ENCODE peak calls at places on chromosome 18, in five cellular contexts. One of them, this sample, is unnamed. For H3K4me1, the result is how much of the 10 kb centered on the place peaks cover.

GRCh38 chr18:11714244-11714918 is 25.3 kb downstream of the GNAL start:
- DNase-seq in cardiac muscle cell: no peak
- DNase-seq in mesendoderm: peak
- DNase-seq in adrenal gland: no peak
- DNase-seq in fibroblast of lung: no peak
- DNase-seq in this sample: no peak

GRCh38 chr18:45967007-45967706 is at the start of gene EPG5:
- DNase-seq in cardiac muscle cell: peak
- DNase-seq in mesendoderm: peak
- DNase-seq in adrenal gland: peak
- DNase-seq in fibroblast of lung: peak
- DNase-seq in this sample: peak

GRCh38 chr18:13321923-13322322 is 103.4 kb downstream of the LDLRAD4 start:
- DNase-seq in cardiac muscle cell: peak
- DNase-seq in mesendoderm: no peak
- DNase-seq in adrenal gland: no peak
- DNase-seq in fibroblast of lung: peak
- DNase-seq in this sample: no peak

GRCh38 chr18:61943175-61943964 is 50.6 kb upstream of the RNF152 start:
- DNase-seq in cardiac muscle cell: no peak
- DNase-seq in mesendoderm: no peak
- DNase-seq in adrenal gland: no peak
- DNase-seq in fibroblast of lung: no peak
- DNase-seq in this sample: no peak

GRCh38 chr18:50663626-50664441 is 103.9 kb downstream of the MAPK4 start:
- DNase-seq in cardiac muscle cell: no peak
- DNase-seq in mesendoderm: no peak
- DNase-seq in adrenal gland: no peak
- DNase-seq in fibroblast of lung: no peak
- DNase-seq in this sample: no peak

GRCh38 chr18:62324917-62325805 is at the start of gene TNFRSF11A:
- DNase-seq in cardiac muscle cell: no peak
- DNase-seq in mesendoderm: peak
- DNase-seq in adrenal gland: no peak
- DNase-seq in fibroblast of lung: no peak
- DNase-seq in this sample: peak

GRCh38 chr18:37395631-37396030 is 170.0 kb downstream of the CELF4 start:
- DNase-seq in cardiac muscle cell: no peak
- DNase-seq in mesendoderm: no peak
- DNase-seq in adrenal gland: no peak
- DNase-seq in fibroblast of lung: no peak
- DNase-seq in this sample: no peak

GRCh38 chr18:21656402-21656801 is 44.3 kb downstream of the SNRPD1 start:
- DNase-seq in cardiac muscle cell: peak
- DNase-seq in mesendoderm: no peak
- DNase-seq in adrenal gland: no peak
- DNase-seq in fibroblast of lung: peak
- DNase-seq in this sample: no peak

GRCh38 chr18:58649966-58650816 is 21.1 kb upstream of the MALT1 start:
- DNase-seq in cardiac muscle cell: no peak
- DNase-seq in mesendoderm: no peak
- DNase-seq in adrenal gland: no peak
- DNase-seq in fibroblast of lung: no peak
- DNase-seq in this sample: peak

GRCh38 chr18:23722646-23723045 is 33.4 kb downstream of the LAMA3 start:
- DNase-seq in cardiac muscle cell: peak
- DNase-seq in mesendoderm: no peak
- DNase-seq in adrenal gland: no peak
- DNase-seq in fibroblast of lung: no peak
- DNase-seq in this sample: no peak

GRCh38 chr18:1094408-1094807 is 189.7 kb downstream of the ADCYAP1 start:
- DNase-seq in cardiac muscle cell: peak
- DNase-seq in mesendoderm: no peak
- DNase-seq in adrenal gland: no peak
- DNase-seq in fibroblast of lung: no peak
- DNase-seq in this sample: no peak

GRCh38 chr18:63291278-63291677 is 28.3 kb downstream of the BCL2 start:
- DNase-seq in cardiac muscle cell: no peak
- DNase-seq in mesendoderm: no peak
- DNase-seq in adrenal gland: no peak
- DNase-seq in fibroblast of lung: no peak
- DNase-seq in this sample: no peak

GRCh38 chr18:63376493-63377053 is 9.6 kb upstream of the KDSR start:
- DNase-seq in cardiac muscle cell: peak
- DNase-seq in mesendoderm: no peak
- DNase-seq in adrenal gland: no peak
- DNase-seq in fibroblast of lung: peak
- DNase-seq in this sample: no peak

GRCh38 chr18:26470011-26470637 is 78.2 kb downstream of the KCTD1 start:
- DNase-seq in cardiac muscle cell: no peak
- DNase-seq in mesendoderm: no peak
- DNase-seq in adrenal gland: no peak
- DNase-seq in fibroblast of lung: peak
- DNase-seq in this sample: no peak

GRCh38 chr18:13382990-13383821 is 164.6 kb downstream of the LDLRAD4 start:
- DNase-seq in cardiac muscle cell: no peak
- DNase-seq in mesendoderm: no peak
- DNase-seq in adrenal gland: no peak
- DNase-seq in fibroblast of lung: no peak
- DNase-seq in this sample: no peak

GRCh38 chr18:21191596-21192307 is 50.3 kb upstream of the GREB1L start:
- DNase-seq in cardiac muscle cell: peak
- DNase-seq in mesendoderm: peak
- DNase-seq in adrenal gland: peak
- DNase-seq in fibroblast of lung: peak
- DNase-seq in this sample: no peak

GRCh38 chr18:44682181-44682870 is 1.6 kb downstream of the SETBP1 start:
- DNase-seq in cardiac muscle cell: no peak
- DNase-seq in mesendoderm: peak
- DNase-seq in adrenal gland: no peak
- DNase-seq in fibroblast of lung: no peak
- DNase-seq in this sample: no peak

GRCh38 chr18:44683566-44683965 is 2.9 kb downstream of the SETBP1 start:
- DNase-seq in cardiac muscle cell: no peak
- DNase-seq in mesendoderm: no peak
- DNase-seq in adrenal gland: no peak
- DNase-seq in fibroblast of lung: no peak
- DNase-seq in this sample: no peak

GRCh38 chr18:44681039-44681595 is 429 bp downstream of the SETBP1 start:
- DNase-seq in cardiac muscle cell: no peak
- DNase-seq in mesendoderm: no peak
- DNase-seq in adrenal gland: no peak
- DNase-seq in fibroblast of lung: peak
- DNase-seq in this sample: no peak

GRCh38 chr18:44681611-44682010 is 923 bp downstream of the SETBP1 start:
- DNase-seq in cardiac muscle cell: no peak
- DNase-seq in mesendoderm: no peak
- DNase-seq in adrenal gland: no peak
- DNase-seq in fibroblast of lung: no peak
- DNase-seq in this sample: no peak

DNA sequence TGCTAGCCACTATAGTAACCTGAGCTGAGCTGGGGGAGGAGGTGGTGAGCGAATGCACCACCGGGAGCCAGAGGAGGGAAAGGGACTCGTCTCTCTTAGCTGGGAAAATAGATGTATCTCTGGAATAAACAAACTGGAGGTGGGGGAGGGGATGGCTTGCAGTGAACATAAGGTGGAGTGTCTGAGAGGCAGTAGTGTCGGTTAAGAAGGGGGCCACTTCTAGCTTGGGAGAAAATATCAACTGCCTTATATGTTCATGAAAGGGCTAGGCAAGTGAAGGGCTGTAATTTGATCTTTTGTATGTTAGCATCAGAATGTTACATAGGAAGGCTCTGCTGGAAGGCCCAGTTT is 2.2 kb downstream of the SETBP1 start:
- DNase-seq in cardiac muscle cell: no peak
- DNase-seq in mesendoderm: peak
- DNase-seq in adrenal gland: no peak
- DNase-seq in fibroblast of lung: peak
- DNase-seq in this sample: no peak
- H3K27ac ChIP-seq in cardiac muscle cell: peak
- H3K27ac ChIP-seq in mesendoderm: peak
- H3K27ac ChIP-seq in adrenal gland: no peak
- H3K27ac ChIP-seq in fibroblast of lung: no peak
- H3K27ac ChIP-seq in this sample: no peak

DNA sequence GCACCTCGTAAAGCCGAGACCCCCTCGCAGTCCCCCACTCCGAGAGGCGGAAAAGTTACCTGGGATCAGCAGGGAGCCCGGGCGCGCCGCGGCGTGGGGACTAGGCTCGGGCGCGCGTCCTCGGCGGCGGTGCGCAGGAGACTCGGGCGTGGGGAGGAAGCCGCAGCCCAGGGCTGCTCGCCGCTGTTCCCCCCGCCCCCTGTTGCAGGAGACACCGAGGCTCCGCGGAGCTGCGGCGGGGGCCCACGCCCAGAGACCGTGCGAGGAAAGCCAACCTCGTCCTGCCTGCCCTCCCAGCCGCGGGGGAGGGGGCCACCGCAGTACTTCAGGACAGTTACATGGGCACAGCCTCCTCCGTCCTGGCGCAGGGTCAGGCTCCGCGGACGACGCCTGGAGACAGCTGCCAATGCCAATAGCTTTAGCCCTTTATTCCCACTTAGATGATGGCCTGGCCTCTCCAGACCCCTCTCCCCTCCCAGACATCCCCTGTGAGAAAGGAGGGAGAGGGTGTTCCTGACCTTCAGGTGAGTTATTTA is at the start of gene EPB41L3:
- DNase-seq in cardiac muscle cell: peak
- DNase-seq in mesendoderm: peak
- DNase-seq in adrenal gland: peak
- DNase-seq in fibroblast of lung: peak
- DNase-seq in this sample: peak
- H3K4me3 ChIP-seq in cardiac muscle cell: peak
- H3K4me3 ChIP-seq in mesendoderm: peak
- H3K4me3 ChIP-seq in adrenal gland: peak
- H3K4me3 ChIP-seq in fibroblast of lung: peak
- H3K4me3 ChIP-seq in this sample: no peak

DNA sequence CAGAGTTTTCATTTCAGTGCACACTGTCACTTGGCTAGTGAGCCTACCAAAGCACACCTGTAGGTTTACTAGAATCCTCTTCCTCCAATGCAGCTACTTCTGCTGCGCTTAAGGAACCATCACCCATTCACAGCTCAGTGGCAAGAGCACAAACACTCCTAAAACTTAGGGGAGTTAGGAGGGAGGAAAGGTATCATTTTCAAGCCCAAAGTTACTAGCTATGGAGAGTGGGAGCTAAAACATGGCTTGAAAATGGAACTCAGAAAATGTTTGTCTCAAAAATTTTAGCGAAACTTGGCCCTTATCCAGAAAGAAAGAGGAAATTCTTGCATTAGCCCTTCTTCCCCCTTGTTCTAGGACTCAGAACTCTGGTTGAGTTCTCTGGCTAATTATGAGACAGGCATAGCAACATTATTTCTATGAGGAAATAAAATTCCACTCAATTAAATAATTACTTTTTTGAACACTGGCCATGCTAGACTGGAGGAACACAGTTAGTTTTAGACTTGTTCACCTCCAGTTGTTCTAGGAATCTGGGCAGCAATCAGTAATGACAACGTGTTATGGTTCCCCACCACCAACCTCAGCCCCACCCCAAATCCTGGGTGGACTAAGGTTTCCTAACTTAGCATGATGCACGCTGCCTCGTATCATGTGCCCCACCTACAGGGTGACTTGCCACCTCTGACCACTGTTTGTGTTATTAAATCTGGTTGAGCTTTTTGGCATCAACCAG is 32.9 kb downstream of the LPIN2 start:
- DNase-seq in cardiac muscle cell: peak
- DNase-seq in mesendoderm: no peak
- DNase-seq in adrenal gland: no peak
- DNase-seq in fibroblast of lung: no peak
- DNase-seq in this sample: peak
- H3K4me1 ChIP-seq in cardiac muscle cell: under half
- H3K4me1 ChIP-seq in mesendoderm: under half
- H3K4me1 ChIP-seq in adrenal gland: half or more
- H3K4me1 ChIP-seq in fibroblast of lung: under half
- H3K4me1 ChIP-seq in this sample: half or more

GRCh38 chr18:76708036-76708726 is 114.2 kb upstream of the ZNF236 start:
- DNase-seq in cardiac muscle cell: no peak
- DNase-seq in mesendoderm: no peak
- DNase-seq in adrenal gland: no peak
- DNase-seq in fibroblast of lung: no peak
- DNase-seq in this sample: no peak

GRCh38 chr18:76707534-76707933 is 114.8 kb upstream of the ZNF236 start:
- DNase-seq in cardiac muscle cell: no peak
- DNase-seq in mesendoderm: no peak
- DNase-seq in adrenal gland: no peak
- DNase-seq in fibroblast of lung: peak
- DNase-seq in this sample: no peak

GRCh38 chr18:76708727-76709353 is 113.5 kb upstream of the ZNF236 start:
- DNase-seq in cardiac muscle cell: no peak
- DNase-seq in mesendoderm: no peak
- DNase-seq in adrenal gland: no peak
- DNase-seq in fibroblast of lung: no peak
- DNase-seq in this sample: no peak

GRCh38 chr18:76710646-76711520 is 111.5 kb upstream of the ZNF236 start:
- DNase-seq in cardiac muscle cell: no peak
- DNase-seq in mesendoderm: no peak
- DNase-seq in adrenal gland: no peak
- DNase-seq in fibroblast of lung: no peak
- DNase-seq in this sample: no peak

DNA sequence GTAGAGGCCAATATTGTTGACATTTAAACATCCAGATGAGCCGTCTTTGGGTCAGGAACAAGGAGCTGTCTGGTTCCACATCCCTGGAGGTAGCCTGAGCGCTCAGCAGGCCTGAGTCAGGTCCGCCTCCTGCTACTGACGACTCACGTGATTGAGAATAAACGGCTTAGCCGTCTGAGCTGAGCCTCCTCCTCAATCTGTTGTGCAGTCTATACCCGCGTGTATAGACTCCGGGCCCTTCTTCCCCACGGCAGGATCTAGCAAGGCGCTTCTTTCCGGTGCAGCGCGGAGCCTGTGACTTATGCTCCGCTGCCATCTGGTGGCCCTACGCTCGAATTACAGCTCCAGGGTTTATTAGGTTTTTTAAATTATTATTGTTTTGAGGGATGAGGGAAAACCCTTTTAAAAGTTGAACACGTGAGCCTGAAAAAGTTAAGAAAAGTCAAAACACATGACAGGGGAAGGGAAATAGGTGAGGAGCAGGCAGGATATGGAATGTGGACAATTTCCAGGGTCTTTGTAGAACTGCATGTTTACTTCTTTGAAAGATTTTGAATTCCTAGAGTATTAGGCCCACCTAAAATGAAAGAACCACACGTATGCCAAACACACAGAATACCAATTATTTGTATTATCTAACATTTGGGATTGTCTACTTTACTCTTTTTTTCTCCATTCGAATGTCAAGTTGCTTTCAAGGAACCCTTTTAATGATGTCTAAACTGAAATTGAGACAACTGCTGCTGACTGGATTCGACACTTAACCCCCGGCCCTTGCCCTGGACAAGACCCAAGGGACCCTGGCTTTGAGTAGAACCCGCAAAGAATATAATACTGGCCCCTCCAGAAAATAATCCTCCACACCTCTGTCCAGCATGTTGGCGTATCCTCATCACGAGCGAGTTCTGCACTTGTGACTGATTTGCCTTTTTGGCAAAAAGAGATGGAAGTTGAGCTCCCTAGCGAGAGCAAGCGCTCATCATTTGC is 112.4 kb upstream of the ZNF236 start:
- DNase-seq in cardiac muscle cell: peak
- DNase-seq in mesendoderm: peak
- DNase-seq in adrenal gland: peak
- DNase-seq in fibroblast of lung: peak
- DNase-seq in this sample: peak
- H3K27ac ChIP-seq in cardiac muscle cell: no peak
- H3K27ac ChIP-seq in mesendoderm: no peak
- H3K27ac ChIP-seq in adrenal gland: no peak
- H3K27ac ChIP-seq in fibroblast of lung: no peak
- H3K27ac ChIP-seq in this sample: no peak

GRCh38 chr18:79553154-79553553 is 126.4 kb upstream of the CTDP1 start:
- DNase-seq in cardiac muscle cell: no peak
- DNase-seq in mesendoderm: no peak
- DNase-seq in adrenal gland: no peak
- DNase-seq in fibroblast of lung: no peak
- DNase-seq in this sample: no peak
- H3K4me3 ChIP-seq in cardiac muscle cell: no peak
- H3K4me3 ChIP-seq in mesendoderm: no peak
- H3K4me3 ChIP-seq in adrenal gland: no peak
- H3K4me3 ChIP-seq in fibroblast of lung: no peak
- H3K4me3 ChIP-seq in this sample: no peak

This sample was measured in naive thymus-derived CD4-positive, alpha-beta T cell.